ENCODE peak calls at places on chromosome 2, in six cellular contexts. R is CD8-positive, alpha-beta memory T cell; I is left lung; A is transverse colon; T is psoas muscle; C is tibial nerve. Z is an unnamed sample. For H3K4me1 and H3K27me3, the result is how much of the 10 kb centered on the place peaks cover.

GRCh38 chr2:211405036-211405435 is 848.6 kb downstream of the CPS1 start:
- DNase-seq in T (no peak), R (no peak), A (no peak), C (no peak), I (no peak), Z (no peak)

GRCh38 chr2:101286684-101287083 is 21.8 kb downstream of the RNF149 start:
- DNase-seq in C (no peak), T (no peak), I (no peak), A (no peak), R (no peak), Z (no peak)

GRCh38 chr2:225173909-225174308 is 131.6 kb upstream of the DOCK10 start:
- DNase-seq in R (no peak), I (no peak), A (no peak), C (no peak), T (no peak), Z (no peak)

GRCh38 chr2:227366861-227367800 is 12.0 kb downstream of the TM4SF20 start:
- DNase-seq in T (no peak), A (no peak), C (no peak), R (no peak), I (no peak), Z (no peak)

GRCh38 chr2:88099798-88100488 is 27.9 kb downstream of the FABP1 start:
- DNase-seq in T (no peak), A (no peak), C (no peak), R (no peak), I (no peak), Z (no peak)

GRCh38 chr2:16010011-16010410 is 69.7 kb downstream of the MYCN start:
- DNase-seq in A (no peak), R (no peak), I (no peak), C (no peak), T (no peak), Z (no peak)

GRCh38 chr2:47221956-47222355 is 66.8 kb upstream of the STPG4 start:
- DNase-seq in T (no peak), I (no peak), A (no peak), C (no peak), R (no peak), Z (no peak)

GRCh38 chr2:177030391-177031000 is 182.1 kb upstream of the HNRNPA3 start:
- DNase-seq in C (no peak), A (no peak), T (no peak), I (no peak), R (no peak), Z (no peak)

GRCh38 chr2:222897898-222898297 is 37.1 kb downstream of the ACSL3 start:
- DNase-seq in T (no peak), A (no peak), I (no peak), R (no peak), C (no peak), Z (no peak)

GRCh38 chr2:120948662-120949011 is 213.0 kb downstream of the GLI2 start:
- DNase-seq in R (no peak), I (no peak), A (no peak), T (no peak), C (no peak), Z (no peak)

GRCh38 chr2:194553969-194554368 is 1103.1 kb upstream of the SLC39A10 start:
- DNase-seq in C (no peak), T (no peak), R (no peak), I (no peak), A (no peak), Z (no peak)

GRCh38 chr2:44267269-44268258 is 7.7 kb upstream of the SLC3A1 start:
- DNase-seq in A (no peak), R (no peak), I (no peak), C (peak), T (no peak), Z (no peak)

GRCh38 chr2:25809646-25810045 is 68.6 kb downstream of the ASXL2 start:
- DNase-seq in I (no peak), A (no peak), R (no peak), T (no peak), C (no peak), Z (no peak)

GRCh38 chr2:48114256-48114655 is 208.0 kb upstream of the FBXO11 start:
- DNase-seq in R (no peak), T (no peak), A (peak), C (no peak), I (no peak), Z (peak)

GRCh38 chr2:112692496-112692911 is 28.3 kb upstream of the NT5DC4 start:
- DNase-seq in R (peak), I (peak), A (peak), T (peak), C (peak), Z (peak)

GRCh38 chr2:14626873-14627272 is 5.6 kb upstream of the LRATD1 start:
- DNase-seq in A (no peak), I (peak), T (no peak), C (no peak), R (no peak), Z (no peak)

GRCh38 chr2:38407111-38407682 is 30.1 kb upstream of the ATL2 start:
- DNase-seq in R (no peak), I (no peak), C (peak), A (no peak), T (no peak), Z (peak)

GRCh38 chr2:162333968-162334367 is 10.0 kb upstream of the GCA start:
- DNase-seq in T (no peak), I (no peak), C (peak), A (peak), R (no peak), Z (peak)

GRCh38 chr2:173456960-173457359 is 102.3 kb downstream of the CDCA7 start:
- DNase-seq in I (no peak), C (no peak), T (no peak), R (no peak), A (no peak), Z (no peak)

GRCh38 chr2:202035941-202036372 is 2.3 kb downstream of the FZD7 start:
- DNase-seq in I (peak), T (peak), A (no peak), C (no peak), R (no peak), Z (no peak)

GRCh38 chr2:111958901-111959300 is 60.5 kb downstream of the MERTK start:
- DNase-seq in I (no peak), R (no peak), C (no peak), A (no peak), T (no peak), Z (no peak)

GRCh38 chr2:188668017-188668663 is 306.0 kb upstream of the COL3A1 start:
- DNase-seq in R (no peak), T (no peak), I (no peak), C (peak), A (no peak), Z (no peak)

GRCh38 chr2:112749755-112750559 is 14.5 kb downstream of the CKAP2L start:
- DNase-seq in R (peak), T (peak), C (peak), A (peak), I (peak), Z (peak)

GRCh38 chr2:73176205-73176880 is 26.0 kb upstream of the NOTO start:
- DNase-seq in T (peak), R (no peak), C (no peak), I (peak), A (peak), Z (peak)

GRCh38 chr2:9593936-9594335 is 36.9 kb downstream of the YWHAQ start:
- DNase-seq in T (no peak), R (no peak), I (no peak), C (no peak), A (no peak), Z (peak)

GRCh38 chr2:230158468-230158867 is 61.3 kb downstream of the SP110 start:
- DNase-seq in I (no peak), A (no peak), C (no peak), R (no peak), T (no peak), Z (peak)

GRCh38 chr2:11342561-11343343 is 1.7 kb downstream of the ROCK2 start:
- DNase-seq in R (no peak), A (peak), I (no peak), C (no peak), T (no peak), Z (peak)

GRCh38 chr2:12071343-12071742 is 324.9 kb downstream of the LPIN1 start:
- DNase-seq in T (no peak), C (no peak), R (no peak), A (no peak), I (no peak), Z (no peak)

GRCh38 chr2:167186465-167186864 is 298.2 kb downstream of the XIRP2 start:
- DNase-seq in R (no peak), C (no peak), I (no peak), T (no peak), A (no peak), Z (no peak)

GRCh38 chr2:237097911-237098702 is 12.4 kb downstream of the COPS8 start:
- DNase-seq in C (no peak), T (no peak), A (no peak), I (no peak), R (no peak), Z (no peak)

GRCh38 chr2:240811346-240812300 is 8.4 kb downstream of the KIF1A start:
- DNase-seq in I (no peak), C (no peak), R (no peak), A (peak), T (no peak), Z (no peak)

GRCh38 chr2:10741139-10741538 is 19.7 kb downstream of the ATP6V1C2 start:
- DNase-seq in C (no peak), T (no peak), R (no peak), A (no peak), I (no peak), Z (no peak)

GRCh38 chr2:152525277-152525838 is 190.4 kb downstream of the FMNL2 start:
- DNase-seq in C (no peak), R (no peak), I (no peak), A (peak), T (peak), Z (peak)
- H3K4me3 ChIP-seq in C (no peak), R (no peak), I (no peak), A (no peak), T (no peak), Z (no peak)

GRCh38 chr2:98732430-98733051 is 1.6 kb upstream of the MGAT4A start:
- DNase-seq in A (no peak), T (no peak), I (no peak), R (no peak), C (no peak), Z (no peak)
- H3K4me1 ChIP-seq in A (under half), T (under half), I (under half), R (half or more), C (under half), Z (under half)

DNA sequence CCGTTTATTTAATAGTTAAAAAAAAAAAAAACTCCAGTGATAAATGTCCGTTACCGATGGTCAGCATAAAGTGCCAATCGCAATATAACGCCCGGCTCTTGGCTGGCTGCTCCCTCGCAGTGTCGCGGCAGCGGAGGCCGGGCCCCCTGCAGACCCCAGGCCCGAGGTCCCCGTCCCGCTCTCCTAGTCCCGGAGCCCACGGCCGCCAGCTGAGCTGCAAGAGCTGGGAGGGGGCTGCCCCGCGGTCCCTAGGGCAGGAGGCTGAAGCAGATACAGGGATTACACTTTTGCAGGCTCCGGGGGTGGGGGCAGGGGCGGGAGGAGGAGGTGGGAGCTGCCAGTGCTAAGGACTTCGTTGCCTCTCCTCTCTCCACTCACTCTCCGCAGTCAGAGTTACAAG is 6.9 kb downstream of the OSR1 start:
- DNase-seq in C (no peak), I (peak), R (no peak), A (no peak), T (no peak), Z (no peak)
- H3K27me3 ChIP-seq in C (under half), I (half or more), R (half or more), A (half or more), T (under half), Z (under half)

GRCh38 chr2:96115631-96116423 is 544 bp downstream of the ADRA2B start:
- DNase-seq in I (peak), C (no peak), A (no peak), T (no peak), R (peak), Z (no peak)
- H3K4me3 ChIP-seq in I (peak), C (peak), A (peak), T (peak), R (peak), Z (no peak)

Z was measured in small intestine.